ENCODE peak calls at places on chromosomes 16 and 17, in nine cellular contexts. One of them, this sample, is unnamed.

GRCh38 chr16:56643080-56643778 is 4.8 kb downstream of the MT1A start:
- DNase-seq in anterior cingulate cortex: no peak
- DNase-seq in stimulated activated naive B cell treated with anti-CD40 and anti-IgM and Interleukin-4, amounts not matched to agents 10 μg/mL and 1 μg/mL and 100 μg/mL, for 72 hours: peak
- DNase-seq in stimulated activated CD4-positive, alpha-beta T cell treated with anti-CD3 and anti-CD28 coated beads, Interleukin-1b, Interleukin-23, amount 100 ng/mL, for 24 hours: peak
- DNase-seq in AG08395: peak
- DNase-seq in activated T-cell treated with anti-CD3 and anti-CD28 coated beads for 1 hour: peak
- DNase-seq in activated CD8-positive, alpha-beta memory T cell treated with anti-CD3 and anti-CD28 coated beads for 24 hours: peak
- DNase-seq in endothelial cell of umbilical vein: no peak
- DNase-seq in EL: peak
- DNase-seq in this sample: peak

GRCh38 chr17:49845210-49845782 is 2.6 kb downstream of the TAC4 start:
- DNase-seq in anterior cingulate cortex: no peak
- DNase-seq in stimulated activated naive B cell treated with anti-CD40 and anti-IgM and Interleukin-4, amounts not matched to agents 10 μg/mL and 1 μg/mL and 100 μg/mL, for 72 hours: no peak
- DNase-seq in stimulated activated CD4-positive, alpha-beta T cell treated with anti-CD3 and anti-CD28 coated beads, Interleukin-1b, Interleukin-23, amount 100 ng/mL, for 24 hours: no peak
- DNase-seq in AG08395: no peak
- DNase-seq in activated T-cell treated with anti-CD3 and anti-CD28 coated beads for 1 hour: no peak
- DNase-seq in activated CD8-positive, alpha-beta memory T cell treated with anti-CD3 and anti-CD28 coated beads for 24 hours: no peak
- DNase-seq in endothelial cell of umbilical vein: peak
- DNase-seq in EL: no peak
- DNase-seq in this sample: peak

GRCh38 chr17:2980904-2981246 is 82.5 kb downstream of the OR1D5 start:
- DNase-seq in anterior cingulate cortex: no peak
- DNase-seq in stimulated activated naive B cell treated with anti-CD40 and anti-IgM and Interleukin-4, amounts not matched to agents 10 μg/mL and 1 μg/mL and 100 μg/mL, for 72 hours: no peak
- DNase-seq in stimulated activated CD4-positive, alpha-beta T cell treated with anti-CD3 and anti-CD28 coated beads, Interleukin-1b, Interleukin-23, amount 100 ng/mL, for 24 hours: no peak
- DNase-seq in AG08395: no peak
- DNase-seq in activated T-cell treated with anti-CD3 and anti-CD28 coated beads for 1 hour: no peak
- DNase-seq in activated CD8-positive, alpha-beta memory T cell treated with anti-CD3 and anti-CD28 coated beads for 24 hours: no peak
- DNase-seq in endothelial cell of umbilical vein: no peak
- DNase-seq in EL: no peak
- DNase-seq in this sample: no peak

GRCh38 chr16:57377080-57377841 is 5.0 kb downstream of the CX3CL1 start:
- DNase-seq in anterior cingulate cortex: no peak
- DNase-seq in stimulated activated naive B cell treated with anti-CD40 and anti-IgM and Interleukin-4, amounts not matched to agents 10 μg/mL and 1 μg/mL and 100 μg/mL, for 72 hours: peak
- DNase-seq in stimulated activated CD4-positive, alpha-beta T cell treated with anti-CD3 and anti-CD28 coated beads, Interleukin-1b, Interleukin-23, amount 100 ng/mL, for 24 hours: peak
- DNase-seq in AG08395: no peak
- DNase-seq in activated T-cell treated with anti-CD3 and anti-CD28 coated beads for 1 hour: no peak
- DNase-seq in activated CD8-positive, alpha-beta memory T cell treated with anti-CD3 and anti-CD28 coated beads for 24 hours: peak
- DNase-seq in endothelial cell of umbilical vein: no peak
- DNase-seq in EL: peak
- DNase-seq in this sample: no peak

GRCh38 chr17:63916566-63917185 is 2.0 kb downstream of the GH1 start:
- DNase-seq in anterior cingulate cortex: no peak
- DNase-seq in stimulated activated naive B cell treated with anti-CD40 and anti-IgM and Interleukin-4, amounts not matched to agents 10 μg/mL and 1 μg/mL and 100 μg/mL, for 72 hours: no peak
- DNase-seq in stimulated activated CD4-positive, alpha-beta T cell treated with anti-CD3 and anti-CD28 coated beads, Interleukin-1b, Interleukin-23, amount 100 ng/mL, for 24 hours: no peak
- DNase-seq in AG08395: no peak
- DNase-seq in activated T-cell treated with anti-CD3 and anti-CD28 coated beads for 1 hour: no peak
- DNase-seq in activated CD8-positive, alpha-beta memory T cell treated with anti-CD3 and anti-CD28 coated beads for 24 hours: no peak
- DNase-seq in endothelial cell of umbilical vein: no peak
- DNase-seq in EL: no peak
- DNase-seq in this sample: no peak

GRCh38 chr17:13597723-13598347 is 3.9 kb downstream of the HS3ST3A1 start:
- DNase-seq in anterior cingulate cortex: no peak
- DNase-seq in stimulated activated naive B cell treated with anti-CD40 and anti-IgM and Interleukin-4, amounts not matched to agents 10 μg/mL and 1 μg/mL and 100 μg/mL, for 72 hours: peak
- DNase-seq in stimulated activated CD4-positive, alpha-beta T cell treated with anti-CD3 and anti-CD28 coated beads, Interleukin-1b, Interleukin-23, amount 100 ng/mL, for 24 hours: no peak
- DNase-seq in AG08395: peak
- DNase-seq in activated T-cell treated with anti-CD3 and anti-CD28 coated beads for 1 hour: no peak
- DNase-seq in activated CD8-positive, alpha-beta memory T cell treated with anti-CD3 and anti-CD28 coated beads for 24 hours: no peak
- DNase-seq in endothelial cell of umbilical vein: peak
- DNase-seq in EL: peak
- DNase-seq in this sample: no peak

GRCh38 chr17:7903154-7904103 is 12.7 kb downstream of the RNF227 start:
- DNase-seq in anterior cingulate cortex: no peak
- DNase-seq in stimulated activated naive B cell treated with anti-CD40 and anti-IgM and Interleukin-4, amounts not matched to agents 10 μg/mL and 1 μg/mL and 100 μg/mL, for 72 hours: no peak
- DNase-seq in stimulated activated CD4-positive, alpha-beta T cell treated with anti-CD3 and anti-CD28 coated beads, Interleukin-1b, Interleukin-23, amount 100 ng/mL, for 24 hours: no peak
- DNase-seq in AG08395: no peak
- DNase-seq in activated T-cell treated with anti-CD3 and anti-CD28 coated beads for 1 hour: no peak
- DNase-seq in activated CD8-positive, alpha-beta memory T cell treated with anti-CD3 and anti-CD28 coated beads for 24 hours: no peak
- DNase-seq in endothelial cell of umbilical vein: no peak
- DNase-seq in EL: no peak
- DNase-seq in this sample: no peak

GRCh38 chr16:69187891-69188451 is 1.0 kb downstream of the SNTB2 start:
- DNase-seq in anterior cingulate cortex: peak
- DNase-seq in stimulated activated naive B cell treated with anti-CD40 and anti-IgM and Interleukin-4, amounts not matched to agents 10 μg/mL and 1 μg/mL and 100 μg/mL, for 72 hours: peak
- DNase-seq in stimulated activated CD4-positive, alpha-beta T cell treated with anti-CD3 and anti-CD28 coated beads, Interleukin-1b, Interleukin-23, amount 100 ng/mL, for 24 hours: no peak
- DNase-seq in AG08395: no peak
- DNase-seq in activated T-cell treated with anti-CD3 and anti-CD28 coated beads for 1 hour: peak
- DNase-seq in activated CD8-positive, alpha-beta memory T cell treated with anti-CD3 and anti-CD28 coated beads for 24 hours: peak
- DNase-seq in endothelial cell of umbilical vein: peak
- DNase-seq in EL: peak
- DNase-seq in this sample: peak

GRCh38 chr17:67390646-67391480 is 13.8 kb downstream of the PITPNC1 start:
- DNase-seq in anterior cingulate cortex: no peak
- DNase-seq in stimulated activated naive B cell treated with anti-CD40 and anti-IgM and Interleukin-4, amounts not matched to agents 10 μg/mL and 1 μg/mL and 100 μg/mL, for 72 hours: peak
- DNase-seq in stimulated activated CD4-positive, alpha-beta T cell treated with anti-CD3 and anti-CD28 coated beads, Interleukin-1b, Interleukin-23, amount 100 ng/mL, for 24 hours: peak
- DNase-seq in AG08395: peak
- DNase-seq in activated T-cell treated with anti-CD3 and anti-CD28 coated beads for 1 hour: no peak
- DNase-seq in activated CD8-positive, alpha-beta memory T cell treated with anti-CD3 and anti-CD28 coated beads for 24 hours: peak
- DNase-seq in endothelial cell of umbilical vein: peak
- DNase-seq in EL: peak
- DNase-seq in this sample: peak

GRCh38 chr17:28228109-28228840 is 90.7 kb upstream of the TMEM97 start:
- DNase-seq in anterior cingulate cortex: no peak
- DNase-seq in stimulated activated naive B cell treated with anti-CD40 and anti-IgM and Interleukin-4, amounts not matched to agents 10 μg/mL and 1 μg/mL and 100 μg/mL, for 72 hours: no peak
- DNase-seq in stimulated activated CD4-positive, alpha-beta T cell treated with anti-CD3 and anti-CD28 coated beads, Interleukin-1b, Interleukin-23, amount 100 ng/mL, for 24 hours: no peak
- DNase-seq in AG08395: no peak
- DNase-seq in activated T-cell treated with anti-CD3 and anti-CD28 coated beads for 1 hour: no peak
- DNase-seq in activated CD8-positive, alpha-beta memory T cell treated with anti-CD3 and anti-CD28 coated beads for 24 hours: no peak
- DNase-seq in endothelial cell of umbilical vein: no peak
- DNase-seq in EL: peak
- DNase-seq in this sample: no peak

GRCh38 chr17:73767696-73768095 is 123.5 kb upstream of the SDK2 start:
- DNase-seq in anterior cingulate cortex: no peak
- DNase-seq in stimulated activated naive B cell treated with anti-CD40 and anti-IgM and Interleukin-4, amounts not matched to agents 10 μg/mL and 1 μg/mL and 100 μg/mL, for 72 hours: no peak
- DNase-seq in stimulated activated CD4-positive, alpha-beta T cell treated with anti-CD3 and anti-CD28 coated beads, Interleukin-1b, Interleukin-23, amount 100 ng/mL, for 24 hours: no peak
- DNase-seq in AG08395: no peak
- DNase-seq in activated T-cell treated with anti-CD3 and anti-CD28 coated beads for 1 hour: no peak
- DNase-seq in activated CD8-positive, alpha-beta memory T cell treated with anti-CD3 and anti-CD28 coated beads for 24 hours: no peak
- DNase-seq in endothelial cell of umbilical vein: no peak
- DNase-seq in EL: no peak
- DNase-seq in this sample: no peak

GRCh38 chr16:67186550-67186950 is 2.8 kb upstream of the MATCAP1 start:
- DNase-seq in anterior cingulate cortex: no peak
- DNase-seq in stimulated activated naive B cell treated with anti-CD40 and anti-IgM and Interleukin-4, amounts not matched to agents 10 μg/mL and 1 μg/mL and 100 μg/mL, for 72 hours: no peak
- DNase-seq in stimulated activated CD4-positive, alpha-beta T cell treated with anti-CD3 and anti-CD28 coated beads, Interleukin-1b, Interleukin-23, amount 100 ng/mL, for 24 hours: no peak
- DNase-seq in AG08395: peak
- DNase-seq in activated T-cell treated with anti-CD3 and anti-CD28 coated beads for 1 hour: no peak
- DNase-seq in activated CD8-positive, alpha-beta memory T cell treated with anti-CD3 and anti-CD28 coated beads for 24 hours: no peak
- DNase-seq in endothelial cell of umbilical vein: no peak
- DNase-seq in EL: peak
- DNase-seq in this sample: no peak

GRCh38 chr16:56457927-56458470 is 6.6 kb downstream of the OGFOD1 start:
- DNase-seq in anterior cingulate cortex: no peak
- DNase-seq in stimulated activated naive B cell treated with anti-CD40 and anti-IgM and Interleukin-4, amounts not matched to agents 10 μg/mL and 1 μg/mL and 100 μg/mL, for 72 hours: no peak
- DNase-seq in stimulated activated CD4-positive, alpha-beta T cell treated with anti-CD3 and anti-CD28 coated beads, Interleukin-1b, Interleukin-23, amount 100 ng/mL, for 24 hours: no peak
- DNase-seq in AG08395: no peak
- DNase-seq in activated T-cell treated with anti-CD3 and anti-CD28 coated beads for 1 hour: no peak
- DNase-seq in activated CD8-positive, alpha-beta memory T cell treated with anti-CD3 and anti-CD28 coated beads for 24 hours: no peak
- DNase-seq in endothelial cell of umbilical vein: no peak
- DNase-seq in EL: no peak
- DNase-seq in this sample: no peak

GRCh38 chr16:84284168-84284722 is 10.4 kb upstream of the WFDC1 start:
- DNase-seq in anterior cingulate cortex: no peak
- DNase-seq in stimulated activated naive B cell treated with anti-CD40 and anti-IgM and Interleukin-4, amounts not matched to agents 10 μg/mL and 1 μg/mL and 100 μg/mL, for 72 hours: no peak
- DNase-seq in stimulated activated CD4-positive, alpha-beta T cell treated with anti-CD3 and anti-CD28 coated beads, Interleukin-1b, Interleukin-23, amount 100 ng/mL, for 24 hours: no peak
- DNase-seq in AG08395: peak
- DNase-seq in activated T-cell treated with anti-CD3 and anti-CD28 coated beads for 1 hour: no peak
- DNase-seq in activated CD8-positive, alpha-beta memory T cell treated with anti-CD3 and anti-CD28 coated beads for 24 hours: no peak
- DNase-seq in endothelial cell of umbilical vein: no peak
- DNase-seq in EL: peak
- DNase-seq in this sample: peak

GRCh38 chr17:41885733-41886132 is 20.5 kb upstream of the KLHL11 start:
- DNase-seq in anterior cingulate cortex: no peak
- DNase-seq in stimulated activated naive B cell treated with anti-CD40 and anti-IgM and Interleukin-4, amounts not matched to agents 10 μg/mL and 1 μg/mL and 100 μg/mL, for 72 hours: no peak
- DNase-seq in stimulated activated CD4-positive, alpha-beta T cell treated with anti-CD3 and anti-CD28 coated beads, Interleukin-1b, Interleukin-23, amount 100 ng/mL, for 24 hours: no peak
- DNase-seq in AG08395: no peak
- DNase-seq in activated T-cell treated with anti-CD3 and anti-CD28 coated beads for 1 hour: no peak
- DNase-seq in activated CD8-positive, alpha-beta memory T cell treated with anti-CD3 and anti-CD28 coated beads for 24 hours: no peak
- DNase-seq in endothelial cell of umbilical vein: no peak
- DNase-seq in EL: no peak
- DNase-seq in this sample: no peak

GRCh38 chr16:782263-782662 is 5.9 kb downstream of the RPUSD1 start:
- DNase-seq in anterior cingulate cortex: no peak
- DNase-seq in stimulated activated naive B cell treated with anti-CD40 and anti-IgM and Interleukin-4, amounts not matched to agents 10 μg/mL and 1 μg/mL and 100 μg/mL, for 72 hours: no peak
- DNase-seq in stimulated activated CD4-positive, alpha-beta T cell treated with anti-CD3 and anti-CD28 coated beads, Interleukin-1b, Interleukin-23, amount 100 ng/mL, for 24 hours: no peak
- DNase-seq in AG08395: no peak
- DNase-seq in activated T-cell treated with anti-CD3 and anti-CD28 coated beads for 1 hour: no peak
- DNase-seq in activated CD8-positive, alpha-beta memory T cell treated with anti-CD3 and anti-CD28 coated beads for 24 hours: no peak
- DNase-seq in endothelial cell of umbilical vein: no peak
- DNase-seq in EL: no peak
- DNase-seq in this sample: no peak

GRCh38 chr17:7307686-7308624 is 527 bp downstream of the EIF5A start:
- DNase-seq in anterior cingulate cortex: no peak
- DNase-seq in stimulated activated naive B cell treated with anti-CD40 and anti-IgM and Interleukin-4, amounts not matched to agents 10 μg/mL and 1 μg/mL and 100 μg/mL, for 72 hours: peak
- DNase-seq in stimulated activated CD4-positive, alpha-beta T cell treated with anti-CD3 and anti-CD28 coated beads, Interleukin-1b, Interleukin-23, amount 100 ng/mL, for 24 hours: no peak
- DNase-seq in AG08395: no peak
- DNase-seq in activated T-cell treated with anti-CD3 and anti-CD28 coated beads for 1 hour: no peak
- DNase-seq in activated CD8-positive, alpha-beta memory T cell treated with anti-CD3 and anti-CD28 coated beads for 24 hours: peak
- DNase-seq in endothelial cell of umbilical vein: no peak
- DNase-seq in EL: peak
- DNase-seq in this sample: peak

GRCh38 chr17:68057531-68057952 is 22.0 kb downstream of the KPNA2 start:
- DNase-seq in anterior cingulate cortex: no peak
- DNase-seq in stimulated activated naive B cell treated with anti-CD40 and anti-IgM and Interleukin-4, amounts not matched to agents 10 μg/mL and 1 μg/mL and 100 μg/mL, for 72 hours: peak
- DNase-seq in stimulated activated CD4-positive, alpha-beta T cell treated with anti-CD3 and anti-CD28 coated beads, Interleukin-1b, Interleukin-23, amount 100 ng/mL, for 24 hours: peak
- DNase-seq in AG08395: no peak
- DNase-seq in activated T-cell treated with anti-CD3 and anti-CD28 coated beads for 1 hour: peak
- DNase-seq in activated CD8-positive, alpha-beta memory T cell treated with anti-CD3 and anti-CD28 coated beads for 24 hours: peak
- DNase-seq in endothelial cell of umbilical vein: peak
- DNase-seq in EL: peak
- DNase-seq in this sample: no peak

GRCh38 chr16:57609541-57610401 is 18.7 kb upstream of the ADGRG1 start:
- DNase-seq in anterior cingulate cortex: no peak
- DNase-seq in stimulated activated naive B cell treated with anti-CD40 and anti-IgM and Interleukin-4, amounts not matched to agents 10 μg/mL and 1 μg/mL and 100 μg/mL, for 72 hours: peak
- DNase-seq in stimulated activated CD4-positive, alpha-beta T cell treated with anti-CD3 and anti-CD28 coated beads, Interleukin-1b, Interleukin-23, amount 100 ng/mL, for 24 hours: peak
- DNase-seq in AG08395: no peak
- DNase-seq in activated T-cell treated with anti-CD3 and anti-CD28 coated beads for 1 hour: no peak
- DNase-seq in activated CD8-positive, alpha-beta memory T cell treated with anti-CD3 and anti-CD28 coated beads for 24 hours: peak
- DNase-seq in endothelial cell of umbilical vein: peak
- DNase-seq in EL: no peak
- DNase-seq in this sample: no peak